ENCODE peak calls at places on chromosomes 2 and 18, in ten cellular contexts. Z is GM12878, W is fibroblast of lung, U is endothelial cell of umbilical vein, P is mammary epithelial cell, R is H1, A is SK-N-MC, Q is astrocyte, O is HCT116, K is neural progenitor cell. L is an unnamed sample. For H3K36me3, the result is how much of the 10 kb centered on the place peaks cover.

GRCh38 chr2:31404302-31404701 is 10.2 kb downstream of the XDH start:
- DNase-seq in R (no peak), Q (no peak), A (no peak), P (no peak), O (no peak), W (no peak), K (no peak), U (no peak), Z (no peak), L (no peak)

GRCh38 chr2:120764434-120764833 is 28.8 kb downstream of the GLI2 start:
- DNase-seq in W (peak), P (no peak), A (no peak), R (no peak), K (no peak), Q (no peak), U (no peak), O (no peak), Z (no peak), L (no peak)

GRCh38 chr2:208595386-208596275 is 189.0 kb downstream of the PTH2R start:
- DNase-seq in P (peak), U (no peak), R (no peak), K (no peak), Q (no peak), O (peak), Z (no peak), A (no peak), W (no peak), L (peak)

GRCh38 chr18:9647496-9648323 is 33.4 kb upstream of the PPP4R1 start:
- DNase-seq in Q (no peak), O (no peak), P (peak), U (peak), W (no peak), R (no peak), Z (peak), A (no peak), K (no peak), L (peak)

GRCh38 chr2:216936954-216937357 is 77.1 kb upstream of the TNP1 start:
- DNase-seq in P (peak), O (no peak), R (no peak), W (no peak), U (no peak), A (no peak), Q (no peak), K (no peak), Z (no peak), L (no peak)

GRCh38 chr2:191501390-191502168 is 176.4 kb upstream of the NABP1 start:
- DNase-seq in U (peak), K (no peak), Q (peak), Z (no peak), W (peak), P (peak), A (no peak), O (peak), R (no peak), L (peak)

GRCh38 chr18:2746274-2746673 is 90.7 kb downstream of the SMCHD1 start:
- DNase-seq in O (no peak), W (peak), A (no peak), R (no peak), P (no peak), Q (no peak), K (no peak), U (no peak), Z (no peak), L (no peak)

GRCh38 chr18:71450258-71450657 is 1093.9 kb downstream of the CBLN2 start:
- DNase-seq in Z (no peak), O (no peak), K (no peak), Q (no peak), P (no peak), W (no peak), U (no peak), R (no peak), A (no peak), L (no peak)

GRCh38 chr18:45667056-45667455 is 51.8 kb downstream of the SLC14A2 start:
- DNase-seq in P (no peak), U (no peak), R (no peak), A (no peak), Z (no peak), O (no peak), K (no peak), W (no peak), Q (no peak), L (no peak)

GRCh38 chr2:24105816-24106215 is 17.3 kb downstream of the PFN4 start:
- DNase-seq in O (no peak), Z (no peak), U (no peak), P (no peak), K (no peak), R (no peak), A (no peak), Q (no peak), W (no peak), L (no peak)

GRCh38 chr2:43169987-43170732 is 56.2 kb downstream of the ZFP36L2 start:
- DNase-seq in K (peak), P (no peak), U (peak), O (no peak), Q (no peak), R (no peak), Z (no peak), A (no peak), W (no peak), L (no peak)

GRCh38 chr2:48902521-48902920 is 147.0 kb upstream of the LHCGR start:
- DNase-seq in Q (no peak), U (no peak), Z (no peak), W (no peak), P (no peak), O (no peak), K (no peak), R (no peak), A (no peak), L (no peak)

GRCh38 chr18:5710676-5711075 is 166.9 kb upstream of the EPB41L3 start:
- DNase-seq in Z (no peak), P (no peak), Q (no peak), R (no peak), U (no peak), K (no peak), O (no peak), A (no peak), W (no peak), L (no peak)

GRCh38 chr2:102313950-102314349 is 2.6 kb downstream of the IL1RL1 start:
- DNase-seq in W (peak), R (no peak), A (no peak), P (no peak), Z (no peak), O (no peak), K (no peak), Q (no peak), U (no peak), L (no peak)

GRCh38 chr2:218284106-218284811 is 8.0 kb downstream of the TMBIM1 start:
- DNase-seq in Z (no peak), A (no peak), O (no peak), P (peak), Q (peak), U (peak), K (no peak), W (peak), R (no peak), L (peak)

GRCh38 chr2:219875036-219875435 is 247.6 kb downstream of the SLC4A3 start:
- DNase-seq in R (no peak), O (no peak), K (no peak), Q (no peak), U (no peak), Z (no peak), W (no peak), P (no peak), A (no peak), L (no peak)

DNA sequence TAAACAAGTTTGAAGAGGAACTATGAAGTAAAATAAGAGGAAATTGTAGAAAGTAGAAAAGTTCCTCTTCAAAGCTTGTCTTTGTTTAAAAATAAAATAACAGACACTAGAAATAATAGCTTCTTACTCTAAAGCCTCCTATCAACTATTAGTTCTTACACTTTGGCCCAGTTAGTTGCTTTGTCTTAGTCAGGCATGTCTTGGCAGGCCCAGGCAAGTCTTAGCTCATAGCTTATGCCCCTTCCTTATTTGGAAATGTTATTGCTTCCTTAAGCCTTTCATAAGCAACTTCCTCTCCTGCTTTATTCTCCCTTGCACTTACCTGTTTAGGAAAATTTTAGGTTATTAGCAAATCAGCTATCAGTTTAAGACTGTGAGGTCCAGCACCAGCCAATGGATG is 950.6 kb upstream of the LRATD1 start:
- DNase-seq in O (no peak), U (no peak), Z (no peak), K (no peak), P (peak), R (no peak), A (no peak), W (peak), Q (peak), L (no peak)
- H3K9ac ChIP-seq in O (no peak), U (no peak), Z (no peak), K (no peak), P (no peak), R (no peak), A (no peak), W (no peak), Q (no peak), L (no peak)

DNA sequence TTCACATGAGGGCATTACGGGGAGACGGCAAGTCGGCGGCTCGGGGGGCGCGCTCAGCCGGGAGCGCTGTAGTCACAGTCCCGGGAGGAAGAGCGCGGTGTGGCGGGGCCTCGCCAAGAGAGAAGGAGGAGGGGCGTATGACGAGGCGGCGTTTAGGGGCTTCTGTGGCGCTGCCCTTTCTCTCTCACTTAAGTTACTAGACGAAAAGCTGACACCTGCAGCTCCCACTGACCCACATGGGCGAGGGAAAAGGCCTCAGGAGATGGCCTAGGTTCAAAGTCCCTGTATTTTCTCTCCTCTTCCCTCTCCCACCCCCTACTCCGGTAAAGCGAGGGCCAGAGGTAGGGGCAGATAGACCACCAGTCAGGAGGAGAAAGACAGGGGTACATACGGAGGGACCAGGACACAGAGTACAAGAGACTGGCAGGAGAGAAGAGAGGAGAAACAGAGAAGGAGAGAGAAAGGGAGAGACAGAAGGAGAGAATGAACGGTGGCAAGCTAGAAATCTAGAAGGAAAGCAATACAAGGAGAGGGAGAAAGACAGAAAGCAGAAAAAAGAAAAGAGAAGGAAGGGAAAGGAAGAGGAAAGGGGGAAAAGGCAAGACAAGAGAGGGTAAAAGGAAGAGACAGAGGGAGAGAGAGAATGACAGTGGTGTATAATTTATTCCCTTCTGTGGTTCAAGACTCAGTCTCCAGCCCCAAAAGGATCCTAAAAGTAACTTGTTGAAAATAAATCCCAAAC is 3.8 kb downstream of the SIX2 start:
- DNase-seq in O (no peak), R (no peak), U (no peak), W (no peak), P (no peak), K (peak), Z (no peak), Q (no peak), A (no peak), L (no peak)
- TF ChIP-seq EZH2 in O (no peak), R (no peak), U (no peak), W (peak), P (peak), K (no peak), Z (no peak), Q (no peak), A (no peak), L (no peak)

GRCh38 chr2:11578986-11579774 is 45.3 kb downstream of the GREB1 start:
- DNase-seq in R (no peak), U (no peak), Z (no peak), P (no peak), O (no peak), K (no peak), W (no peak), A (no peak), Q (no peak), L (no peak)
- H3K36me3 ChIP-seq in R (under half), U (under half), Z (under half), P (under half), O (under half), K (under half), W (under half), A (under half), Q (under half), L (under half)

GRCh38 chr2:173130521-173131467 is 55.1 kb downstream of the MAP3K20 start:
- DNase-seq in W (no peak), A (no peak), P (no peak), O (no peak), Z (no peak), R (no peak), K (no peak), U (no peak), Q (no peak), L (no peak)
- H3K9ac ChIP-seq in W (no peak), A (no peak), P (peak), O (no peak), Z (no peak), R (no peak), K (no peak), U (no peak), Q (no peak), L (no peak)

L was measured in PC-3.